ENCODE peak calls at places on chromosomes 13 and 19, in seven cellular contexts. One of them, this sample, is unnamed.

GRCh38 chr19:27672309-27673047 is 1540.5 kb downstream of the UQCRFS1 start:
- DNase-seq in CD4-positive, alpha-beta T cell: no peak
- DNase-seq in iPS-NIHi11: no peak
- DNase-seq in cortex of kidney: no peak
- DNase-seq in stimulated activated CD8-positive, alpha-beta memory T cell treated with anti-CD3 and anti-CD28 coated beads, Interleukin-12 subunit alpha, Interleukin-12 subunit beta, amount 100 ng/mL, for 1 hour: no peak
- DNase-seq in heart right ventricle: peak
- DNase-seq in T-cell: no peak
- DNase-seq in this sample: no peak

GRCh38 chr19:52188822-52189744 is 769 bp upstream of the PPP2R1A start:
- DNase-seq in CD4-positive, alpha-beta T cell: no peak
- DNase-seq in iPS-NIHi11: peak
- DNase-seq in cortex of kidney: no peak
- DNase-seq in stimulated activated CD8-positive, alpha-beta memory T cell treated with anti-CD3 and anti-CD28 coated beads, Interleukin-12 subunit alpha, Interleukin-12 subunit beta, amount 100 ng/mL, for 1 hour: no peak
- DNase-seq in heart right ventricle: peak
- DNase-seq in T-cell: no peak
- DNase-seq in this sample: no peak

GRCh38 chr13:20525144-20525600 is 485 bp downstream of the CRYL1 start:
- DNase-seq in CD4-positive, alpha-beta T cell: peak
- DNase-seq in iPS-NIHi11: peak
- DNase-seq in cortex of kidney: no peak
- DNase-seq in stimulated activated CD8-positive, alpha-beta memory T cell treated with anti-CD3 and anti-CD28 coated beads, Interleukin-12 subunit alpha, Interleukin-12 subunit beta, amount 100 ng/mL, for 1 hour: no peak
- DNase-seq in heart right ventricle: peak
- DNase-seq in T-cell: peak
- DNase-seq in this sample: no peak

GRCh38 chr13:30639671-30640070 is 22.0 kb downstream of the USPL1 start:
- DNase-seq in CD4-positive, alpha-beta T cell: no peak
- DNase-seq in iPS-NIHi11: no peak
- DNase-seq in cortex of kidney: no peak
- DNase-seq in stimulated activated CD8-positive, alpha-beta memory T cell treated with anti-CD3 and anti-CD28 coated beads, Interleukin-12 subunit alpha, Interleukin-12 subunit beta, amount 100 ng/mL, for 1 hour: no peak
- DNase-seq in heart right ventricle: no peak
- DNase-seq in T-cell: no peak
- DNase-seq in this sample: no peak

GRCh38 chr13:47794963-47795362 is 206.1 kb downstream of the SUCLA2 start:
- DNase-seq in CD4-positive, alpha-beta T cell: no peak
- DNase-seq in iPS-NIHi11: peak
- DNase-seq in cortex of kidney: no peak
- DNase-seq in stimulated activated CD8-positive, alpha-beta memory T cell treated with anti-CD3 and anti-CD28 coated beads, Interleukin-12 subunit alpha, Interleukin-12 subunit beta, amount 100 ng/mL, for 1 hour: no peak
- DNase-seq in heart right ventricle: no peak
- DNase-seq in T-cell: no peak
- DNase-seq in this sample: no peak

GRCh38 chr13:99528547-99528946 is 27.3 kb downstream of the TM9SF2 start:
- DNase-seq in CD4-positive, alpha-beta T cell: peak
- DNase-seq in iPS-NIHi11: peak
- DNase-seq in cortex of kidney: no peak
- DNase-seq in stimulated activated CD8-positive, alpha-beta memory T cell treated with anti-CD3 and anti-CD28 coated beads, Interleukin-12 subunit alpha, Interleukin-12 subunit beta, amount 100 ng/mL, for 1 hour: no peak
- DNase-seq in heart right ventricle: no peak
- DNase-seq in T-cell: peak
- DNase-seq in this sample: peak

GRCh38 chr13:70967564-70967963 is 859.3 kb upstream of the KLHL1 start:
- DNase-seq in CD4-positive, alpha-beta T cell: no peak
- DNase-seq in iPS-NIHi11: no peak
- DNase-seq in cortex of kidney: no peak
- DNase-seq in stimulated activated CD8-positive, alpha-beta memory T cell treated with anti-CD3 and anti-CD28 coated beads, Interleukin-12 subunit alpha, Interleukin-12 subunit beta, amount 100 ng/mL, for 1 hour: no peak
- DNase-seq in heart right ventricle: no peak
- DNase-seq in T-cell: no peak
- DNase-seq in this sample: no peak

GRCh38 chr13:73598021-73598712 is 536.0 kb downstream of the KLF12 start:
- DNase-seq in CD4-positive, alpha-beta T cell: no peak
- DNase-seq in iPS-NIHi11: no peak
- DNase-seq in cortex of kidney: no peak
- DNase-seq in stimulated activated CD8-positive, alpha-beta memory T cell treated with anti-CD3 and anti-CD28 coated beads, Interleukin-12 subunit alpha, Interleukin-12 subunit beta, amount 100 ng/mL, for 1 hour: no peak
- DNase-seq in heart right ventricle: no peak
- DNase-seq in T-cell: no peak
- DNase-seq in this sample: no peak

GRCh38 chr13:62356977-62357376 is 941.3 kb upstream of the PCDH20 start:
- DNase-seq in CD4-positive, alpha-beta T cell: no peak
- DNase-seq in iPS-NIHi11: no peak
- DNase-seq in cortex of kidney: no peak
- DNase-seq in stimulated activated CD8-positive, alpha-beta memory T cell treated with anti-CD3 and anti-CD28 coated beads, Interleukin-12 subunit alpha, Interleukin-12 subunit beta, amount 100 ng/mL, for 1 hour: no peak
- DNase-seq in heart right ventricle: no peak
- DNase-seq in T-cell: no peak
- DNase-seq in this sample: no peak

GRCh38 chr13:60467098-60467497 is 70.1 kb downstream of the TDRD3 start:
- DNase-seq in CD4-positive, alpha-beta T cell: no peak
- DNase-seq in iPS-NIHi11: no peak
- DNase-seq in cortex of kidney: no peak
- DNase-seq in stimulated activated CD8-positive, alpha-beta memory T cell treated with anti-CD3 and anti-CD28 coated beads, Interleukin-12 subunit alpha, Interleukin-12 subunit beta, amount 100 ng/mL, for 1 hour: no peak
- DNase-seq in heart right ventricle: no peak
- DNase-seq in T-cell: no peak
- DNase-seq in this sample: no peak

This sample was measured in CD4-positive, CD25-positive, alpha-beta regulatory T cell.